ENCODE peak calls at places on chromosomes 2 and 18, in four cellular contexts. R, S, I and B are unnamed samples.

GRCh38 chr2:12702661-12703121 is 14.0 kb upstream of the TRIB2 start:
- DNase-seq in R (no peak), S (no peak), I (no peak), B (no peak)

GRCh38 chr2:155372969-155373368 is 674.5 kb downstream of the KCNJ3 start:
- DNase-seq in R (no peak), S (no peak), I (no peak), B (no peak)

GRCh38 chr2:241000831-241001321 is 2.5 kb downstream of the SNED1 start:
- DNase-seq in R (no peak), S (no peak), I (no peak), B (no peak)

GRCh38 chr2:9112079-9112721 is 94.4 kb upstream of the ASAP2 start:
- DNase-seq in R (no peak), S (peak), I (no peak), B (no peak)

GRCh38 chr2:96884299-96885156 is 14.6 kb upstream of the SEMA4C start:
- DNase-seq in R (no peak), S (no peak), I (no peak), B (no peak)

GRCh38 chr18:78125497-78125896 is 854.1 kb upstream of the SALL3 start:
- DNase-seq in R (no peak), S (no peak), I (no peak), B (no peak)

GRCh38 chr2:122519366-122519765 is 763.9 kb downstream of the TSN start:
- DNase-seq in R (peak), S (no peak), I (no peak), B (no peak)

GRCh38 chr2:147449323-147450080 is 395.3 kb upstream of the ACVR2A start:
- DNase-seq in R (no peak), S (no peak), I (no peak), B (no peak)

GRCh38 chr2:111252436-111252835 is 131.7 kb downstream of the BCL2L11 start:
- DNase-seq in R (no peak), S (no peak), I (no peak), B (no peak)

GRCh38 chr2:74291891-74292621 is 51.2 kb downstream of the SLC4A5 start:
- DNase-seq in R (no peak), S (no peak), I (no peak), B (no peak)

GRCh38 chr2:72082887-72083286 is 64.8 kb downstream of the CYP26B1 start:
- DNase-seq in R (no peak), S (no peak), I (no peak), B (no peak)

GRCh38 chr18:54717673-54718435 is 110.4 kb upstream of the RAB27B start:
- DNase-seq in R (no peak), S (peak), I (peak), B (peak)

GRCh38 chr2:68463287-68463877 is 3.7 kb downstream of the FBXO48 start:
- DNase-seq in R (peak), S (peak), I (no peak), B (no peak)

GRCh38 chr18:25229080-25229479 is 122.9 kb downstream of the ZNF521 start:
- DNase-seq in R (no peak), S (peak), I (no peak), B (no peak)

GRCh38 chr2:33443272-33443829 is 33.1 kb upstream of the RASGRP3 start:
- DNase-seq in R (no peak), S (no peak), I (no peak), B (no peak)

GRCh38 chr2:138841459-138841858 is 61.3 kb upstream of the NXPH2 start:
- DNase-seq in R (no peak), S (no peak), I (no peak), B (no peak)

GRCh38 chr2:69192176-69192945 is 179.4 kb downstream of the ANTXR1 start:
- DNase-seq in R (no peak), S (no peak), I (no peak), B (no peak)

GRCh38 chr2:224841910-224842309 is 125.7 kb upstream of the CCDC195 start:
- DNase-seq in R (no peak), S (no peak), I (no peak), B (no peak)

GRCh38 chr2:186726938-186727337 is 33.1 kb downstream of the FAM171B start:
- DNase-seq in R (no peak), S (no peak), I (no peak), B (no peak)

GRCh38 chr18:76376668-76377358 is 118.2 kb downstream of the ZNF516 start:
- DNase-seq in R (no peak), S (no peak), I (no peak), B (no peak)

GRCh38 chr18:76359909-76360308 is 135.1 kb downstream of the ZNF516 start:
- DNase-seq in R (no peak), S (no peak), I (no peak), B (no peak)

GRCh38 chr2:105329561-105330495 is at the start of gene TGFBRAP1:
- DNase-seq in R (peak), S (peak), I (no peak), B (peak)

GRCh38 chr2:105335469-105335868 is 1.9 kb upstream of the C2orf49 start:
- DNase-seq in R (no peak), S (no peak), I (no peak), B (no peak)

GRCh38 chr18:304887-305529 is 37.2 kb upstream of the THOC1 start:
- DNase-seq in R (no peak), S (no peak), I (no peak), B (no peak)

GRCh38 chr2:166074430-166074829 is 53.4 kb downstream of the SCN1A start:
- DNase-seq in R (no peak), S (no peak), I (no peak), B (no peak)

GRCh38 chr2:67716895-67717294 is 319.8 kb downstream of the ETAA1 start:
- DNase-seq in R (no peak), S (no peak), I (no peak), B (no peak)

GRCh38 chr2:222577341-222577740 is 78.6 kb downstream of the FARSB start:
- DNase-seq in R (no peak), S (no peak), I (no peak), B (no peak)

DNA sequence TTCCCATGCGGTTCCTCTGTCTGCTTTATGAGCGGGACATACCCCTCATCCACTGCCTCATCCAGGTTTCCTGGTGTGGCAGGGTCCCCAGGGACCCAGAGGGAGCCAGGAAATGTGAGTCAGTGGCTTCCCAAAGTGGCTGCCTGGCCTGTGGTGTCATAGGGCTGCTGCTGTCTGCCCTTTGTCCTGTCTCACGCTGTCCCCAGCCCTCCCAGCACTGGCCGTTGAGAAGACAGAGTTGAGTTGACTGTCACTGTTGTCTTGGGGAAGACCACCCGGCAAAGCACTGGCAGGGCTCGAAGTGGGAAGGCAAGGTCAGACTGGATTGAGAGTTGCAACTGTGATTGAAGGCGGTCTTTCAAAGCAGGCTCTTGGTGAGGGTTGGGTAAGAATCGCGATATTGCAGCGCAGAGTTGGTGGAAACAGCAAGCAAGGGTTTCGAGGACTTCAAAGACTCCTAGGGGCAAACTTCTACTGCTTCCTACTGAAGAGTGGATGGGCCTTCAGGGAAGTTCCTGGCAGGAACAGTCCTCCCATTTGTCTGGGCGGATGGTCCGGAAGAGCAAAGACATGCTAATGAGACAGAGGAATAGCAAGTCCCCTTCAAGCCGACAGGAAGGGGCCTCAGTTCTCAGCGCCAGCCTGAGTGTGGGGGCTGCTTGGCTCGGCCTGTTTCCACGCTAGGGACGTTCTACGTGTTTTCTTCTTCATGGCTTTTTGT is 33.9 kb downstream of the RAB31 start:
- DNase-seq in R (peak), S (no peak), I (no peak), B (peak)
- TF ChIP-seq TCF7 in R (peak), S (no peak), I (no peak), B (no peak)

GRCh38 chr18:28059861-28060260 is 117.1 kb downstream of the CDH2 start:
- DNase-seq in R (no peak), S (no peak), I (no peak), B (no peak)

GRCh38 chr18:28065031-28065792 is 111.7 kb downstream of the CDH2 start:
- DNase-seq in R (peak), S (no peak), I (no peak), B (no peak)

GRCh38 chr18:28065793-28066186 is 111.1 kb downstream of the CDH2 start:
- DNase-seq in R (no peak), S (no peak), I (no peak), B (no peak)

GRCh38 chr18:28062446-28062845 is 114.5 kb downstream of the CDH2 start:
- DNase-seq in R (no peak), S (no peak), I (no peak), B (no peak)

DNA sequence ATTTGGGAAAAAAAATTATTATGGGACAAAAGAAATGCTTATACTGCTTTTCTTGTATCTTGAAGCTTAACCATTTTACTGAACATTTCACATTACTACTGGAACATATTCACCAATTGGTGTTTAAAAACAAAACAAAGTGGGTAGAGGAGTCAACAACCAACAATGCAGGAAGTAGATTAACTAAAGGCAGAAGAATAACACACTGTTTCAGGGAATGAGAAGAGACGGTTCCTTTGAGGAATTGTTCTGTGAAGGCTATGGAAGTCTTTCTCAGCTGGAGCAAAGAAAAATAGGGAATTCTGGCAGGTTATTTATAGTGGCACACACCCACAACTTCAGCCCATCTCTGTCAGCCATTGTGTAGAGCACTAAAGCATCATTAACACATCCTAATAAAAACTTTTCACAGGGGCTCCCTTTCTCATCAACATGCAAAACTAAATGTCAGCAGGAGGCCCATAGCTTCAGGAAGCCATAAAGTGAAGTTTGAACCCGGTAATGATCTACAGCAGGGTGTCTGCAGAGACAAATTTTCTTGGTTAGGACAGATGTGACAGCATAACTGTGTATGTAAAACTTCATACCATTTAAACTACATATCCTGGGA is 113.6 kb downstream of the CDH2 start:
- DNase-seq in R (no peak), S (no peak), I (no peak), B (no peak)
- TF ChIP-seq TCF7 in R (no peak), S (no peak), I (no peak), B (no peak)

GRCh38 chr18:12989397-12990127 is 1.6 kb upstream of the CEP192 start:
- DNase-seq in R (no peak), S (no peak), I (no peak), B (no peak)

GRCh38 chr18:12990662-12990976 is 543 bp upstream of the CEP192 start:
- DNase-seq in R (peak), S (no peak), I (no peak), B (no peak)

GRCh38 chr18:12990977-12991838 is at the start of gene CEP192:
- DNase-seq in R (peak), S (peak), I (peak), B (peak)

GRCh38 chr18:12991839-12992216 is 666 bp downstream of the CEP192 start:
- DNase-seq in R (no peak), S (no peak), I (no peak), B (no peak)

GRCh38 chr18:12990128-12990485 is 1.1 kb upstream of the CEP192 start:
- DNase-seq in R (no peak), S (no peak), I (peak), B (no peak)
- TF ChIP-seq TCF7 in R (no peak), S (no peak), I (no peak), B (no peak)

GRCh38 chr2:10240911-10241610 is 61.6 kb upstream of the HPCAL1 start:
- DNase-seq in R (no peak), S (no peak), I (no peak), B (peak)

GRCh38 chr2:10242998-10243925 is 59.4 kb upstream of the HPCAL1 start:
- DNase-seq in R (no peak), S (no peak), I (no peak), B (peak)

GRCh38 chr2:10242451-10242850 is 60.3 kb upstream of the HPCAL1 start:
- DNase-seq in R (no peak), S (no peak), I (no peak), B (peak)

GRCh38 chr2:10240161-10240681 is 62.5 kb upstream of the HPCAL1 start:
- DNase-seq in R (no peak), S (no peak), I (no peak), B (peak)

DNA sequence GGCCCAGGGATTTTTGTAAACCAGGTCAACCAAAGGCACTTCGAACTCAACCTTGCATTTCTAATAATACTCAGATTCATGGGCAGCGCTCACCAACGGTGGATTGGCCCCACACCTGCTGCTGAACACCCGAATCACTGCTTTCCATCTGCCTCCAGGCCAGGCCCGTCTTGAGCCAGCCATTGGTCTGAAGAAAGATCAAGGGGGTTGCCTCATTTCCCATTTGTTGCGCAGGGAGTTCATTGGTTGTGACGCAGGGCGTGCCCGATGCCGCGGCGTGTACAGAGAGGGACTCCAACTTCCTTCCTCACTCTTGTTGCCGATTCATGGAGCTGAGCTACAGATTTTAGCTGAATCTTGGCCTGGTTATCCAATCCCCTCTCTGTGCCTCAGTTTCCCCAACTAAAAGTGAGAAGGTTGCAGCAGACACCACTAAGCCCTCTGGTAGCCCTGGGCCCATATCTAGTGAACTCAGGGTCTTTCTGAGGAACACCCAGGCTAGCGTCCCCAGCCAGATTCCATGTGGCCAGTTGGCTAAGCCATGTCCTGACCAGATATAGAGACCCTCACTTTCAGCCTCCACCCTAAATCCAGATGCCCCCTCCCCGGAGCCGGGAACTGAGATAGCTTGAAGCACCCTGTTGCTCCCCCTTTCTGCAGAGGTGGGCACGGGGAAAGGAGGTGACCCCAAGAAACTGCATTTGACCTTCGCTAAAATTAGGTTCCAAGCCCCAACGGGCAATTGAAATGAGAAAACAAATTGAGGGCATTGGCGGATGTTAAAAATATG is 60.9 kb upstream of the HPCAL1 start:
- DNase-seq in R (no peak), S (no peak), I (no peak), B (peak)
- TF ChIP-seq TCF7 in R (no peak), S (no peak), I (no peak), B (no peak)

GRCh38 chr2:239246723-239247122 is 154.1 kb downstream of the HDAC4 start:
- DNase-seq in R (no peak), S (no peak), I (no peak), B (no peak)
- TF ChIP-seq TCF7 in R (no peak), S (no peak), I (no peak), B (no peak)

DNA sequence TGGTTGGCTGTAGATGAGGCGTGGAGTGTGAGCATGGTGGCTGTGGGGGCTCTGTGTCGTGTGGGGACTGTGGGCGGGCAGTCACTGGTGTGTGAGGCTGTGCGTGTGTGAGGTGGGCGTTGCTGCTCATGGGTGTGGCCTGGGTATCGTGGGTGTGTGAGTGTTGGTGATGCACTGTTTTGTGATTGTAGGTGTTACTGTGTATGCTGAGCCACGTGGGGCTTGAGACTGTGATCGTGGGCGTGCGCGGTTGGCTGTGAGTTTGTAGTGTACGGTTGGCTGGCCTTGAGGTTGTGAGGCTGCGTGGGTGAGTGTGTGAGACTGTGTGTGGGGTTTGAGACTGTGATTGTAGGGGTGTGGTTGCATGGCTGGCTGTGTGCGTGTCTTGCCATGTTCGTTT is 8.5 kb downstream of the INHBB start:
- DNase-seq in R (no peak), S (no peak), I (no peak), B (no peak)
- TF ChIP-seq TCF7 in R (no peak), S (no peak), I (no peak), B (no peak)

GRCh38 chr2:109193807-109194702 is 65.0 kb downstream of the SH3RF3 start:
- DNase-seq in R (no peak), S (no peak), I (no peak), B (no peak)
- TF ChIP-seq TCF7 in R (no peak), S (no peak), I (no peak), B (no peak)

DNA sequence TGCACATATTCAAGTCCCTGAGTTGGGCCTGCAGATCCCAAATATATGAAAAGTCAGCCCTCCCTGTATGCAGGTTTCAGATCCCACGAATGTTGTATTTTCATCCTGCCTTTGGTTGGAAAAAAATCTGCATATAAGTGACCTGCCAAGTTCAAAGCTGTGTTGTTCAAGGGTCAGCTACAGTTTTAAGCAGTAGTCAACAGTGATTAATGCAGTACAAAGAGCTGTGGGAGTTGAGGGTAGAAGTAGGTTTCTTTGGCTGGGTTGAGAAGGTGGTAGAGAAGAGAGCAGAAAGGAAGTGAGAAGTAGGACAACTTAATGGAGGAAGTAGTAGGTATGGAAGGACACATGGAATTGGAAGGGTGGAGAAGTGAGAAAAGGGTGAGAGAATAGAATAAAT is 127.9 kb downstream of the ANKRD44 start:
- DNase-seq in R (no peak), S (no peak), I (no peak), B (no peak)
- TF ChIP-seq TCF7 in R (no peak), S (no peak), I (no peak), B (no peak)